ENCODE peak calls at places on chromosomes 12 and 14, in four cellular contexts. G, V, S and W are unnamed samples.

GRCh38 chr14:90639641-90640040 is 176.6 kb downstream of the TTC7B start:
- DNase-seq in G (no peak), V (no peak), S (no peak), W (no peak)

GRCh38 chr12:109294286-109294796 is 14.7 kb downstream of the FOXN4 start:
- DNase-seq in G (no peak), V (no peak), S (no peak), W (no peak)

GRCh38 chr14:29354446-29354845 is 573.2 kb downstream of the PRKD1 start:
- DNase-seq in V (no peak), G (no peak), S (no peak), W (no peak)

GRCh38 chr14:78107171-78107570 is 63.0 kb upstream of the NRXN3 start:
- DNase-seq in V (no peak), G (no peak), S (no peak), W (no peak)

GRCh38 chr14:102510616-102511520 is 1.3 kb upstream of the ANKRD9 start:
- DNase-seq in S (no peak), V (no peak), G (peak), W (peak)

GRCh38 chr14:57837267-57837666 is 28.6 kb downstream of the SLC35F4 start:
- DNase-seq in S (no peak), G (no peak), V (no peak), W (no peak)

GRCh38 chr12:71439613-71440392 is at the start of gene LGR5:
- DNase-seq in S (no peak), V (peak), G (peak), W (peak)

GRCh38 chr14:74922752-74923401 is at the start of gene RPS6KL1:
- DNase-seq in V (peak), G (peak), S (peak), W (peak)

GRCh38 chr14:93246534-93246933 is 39.5 kb downstream of the UBR7 start:
- DNase-seq in G (no peak), V (no peak), S (no peak), W (no peak)

GRCh38 chr12:45729233-45730115 is at the start of gene ARID2:
- DNase-seq in S (peak), G (peak), V (peak), W (peak)

GRCh38 chr12:109464642-109465351 is 12.3 kb downstream of the KCTD10 start:
- DNase-seq in V (no peak), S (no peak), G (no peak), W (peak)

GRCh38 chr12:10393291-10393690 is 3.5 kb upstream of the KLRK1 start:
- DNase-seq in S (no peak), G (no peak), V (no peak), W (no peak)

GRCh38 chr14:98733536-98733935 is 538.5 kb downstream of the BCL11B start:
- DNase-seq in V (no peak), G (no peak), S (no peak), W (no peak)

GRCh38 chr14:31712244-31713127 is 151.3 kb downstream of the NUBPL start:
- DNase-seq in V (no peak), G (no peak), S (no peak), W (no peak)

GRCh38 chr14:102883028-102883953 is 39.2 kb upstream of the AMN start:
- DNase-seq in G (no peak), V (no peak), S (no peak), W (no peak)

GRCh38 chr14:32940711-32941667 is 2.3 kb downstream of the NPAS3 start:
- DNase-seq in S (no peak), G (no peak), V (no peak), W (no peak)

GRCh38 chr14:104972301-104973211 is 5.6 kb downstream of the AHNAK2 start:
- DNase-seq in V (peak), G (peak), S (no peak), W (peak)